ENCODE peak calls at places on chromosome 22, in six cellular contexts. I, K, D, N, A and R are unnamed samples.

GRCh38 chr22:29689872-29690213 is 30.0 kb upstream of the CABP7 start:
- DNase-seq in K (no peak), I (peak; percentile 53), D (no peak), N (no peak), A (peak; percentile 69), R (peak; percentile 73)

GRCh38 chr22:39421691-39422090 is 22.1 kb downstream of the TAB1 start:
- DNase-seq in D (no peak), A (no peak), I (no peak), N (no peak), K (no peak), R (no peak)

GRCh38 chr22:43308451-43309235 is 34.5 kb downstream of the SCUBE1 start:
- DNase-seq in I (no peak), A (no peak), D (no peak), K (no peak), N (no peak), R (no peak)

GRCh38 chr22:46846154-46846831 is 83.8 kb downstream of the TBC1D22A start:
- DNase-seq in I (no peak), N (no peak), D (no peak), K (no peak), A (no peak), R (no peak)

GRCh38 chr22:48649031-48649430 is 1178.6 kb downstream of the BRD1 start:
- DNase-seq in A (no peak), D (no peak), N (no peak), K (no peak), I (no peak), R (no peak)

GRCh38 chr22:21816787-21817496 is 50.5 kb downstream of the MAPK1 start:
- DNase-seq in D (no peak), I (no peak), N (no peak), A (no peak), K (no peak), R (peak; percentile 53)

GRCh38 chr22:29224121-29224858 is 18.6 kb downstream of the EMID1 start:
- DNase-seq in I (peak; percentile 52), A (no peak), K (no peak), D (no peak), N (no peak), R (no peak)

GRCh38 chr22:31556627-31557203 is 60.4 kb downstream of the SFI1 start:
- DNase-seq in I (no peak), D (no peak), A (no peak), K (no peak), N (no peak), R (no peak)

GRCh38 chr22:35140879-35141745 is 75.2 kb downstream of the ISX start:
- DNase-seq in D (no peak), K (no peak), I (no peak), A (peak; percentile 46), N (no peak), R (no peak)

GRCh38 chr22:29580200-29580810 is 608 bp downstream of the NIPSNAP1 start:
- DNase-seq in D (no peak), K (no peak), A (no peak), I (no peak), N (no peak), R (peak; percentile 35)

GRCh38 chr22:35914665-35915476 is 113.8 kb downstream of the RBFOX2 start:
- DNase-seq in D (peak; percentile 61), A (peak; percentile 85), I (peak; percentile 43), N (no peak), K (no peak), R (peak; percentile 81)

GRCh38 chr22:41401781-41402648 is 20.3 kb downstream of the TEF start:
- DNase-seq in N (no peak), D (no peak), K (no peak), A (peak; percentile 91), I (peak; percentile 60), R (peak; percentile 93)
- TF ChIP-seq POLR2A in N (no peak), D (no peak), K (no peak), A (no peak), I (no peak), R (no peak)

GRCh38 chr22:37167176-37167980 is 17.7 kb upstream of the IL2RB start:
- DNase-seq in A (no peak), N (no peak), D (no peak), I (no peak), K (no peak), R (no peak)
- H3K4me3 ChIP-seq in A (no peak overlapping the region), N (peak overlapping the region; percentile 32), D (no peak overlapping the region), I (no peak overlapping the region), K (no peak overlapping the region), R (no peak overlapping the region)

DNA sequence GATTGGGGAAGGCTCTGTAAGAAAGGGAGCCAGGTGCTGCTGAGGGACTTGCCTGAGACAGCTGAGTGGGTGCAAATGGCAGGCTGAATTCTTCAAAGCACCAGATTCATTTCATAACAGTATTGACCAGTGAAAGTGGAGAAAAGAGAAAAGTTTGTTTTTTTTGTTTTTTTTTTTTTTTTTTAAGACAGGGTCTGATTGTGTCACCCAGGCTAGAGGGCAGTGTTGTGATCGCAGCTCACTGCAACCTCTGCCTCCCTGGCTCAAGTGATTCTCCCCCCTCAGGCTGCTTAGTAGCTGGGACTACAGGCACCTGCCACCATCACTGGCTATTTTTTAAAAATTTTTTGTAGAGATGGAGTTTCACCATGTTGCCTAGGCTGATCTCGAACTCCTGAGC is 494.0 kb downstream of the MIAT start:
- DNase-seq in N (no peak), I (no peak), A (no peak), D (no peak), K (no peak), R (no peak)
- TF ChIP-seq CTCF in N (no peak), I (no peak), A (no peak), D (no peak), K (no peak), R (no peak)

GRCh38 chr22:41446057-41446501 is 522 bp downstream of the TOB2 start:
- DNase-seq in I (peak; percentile 44), A (peak; percentile 41), N (no peak), K (no peak), D (no peak), R (peak; percentile 44)

GRCh38 chr22:41445171-41446056 is 1.2 kb downstream of the TOB2 start:
- DNase-seq in N (no peak), K (no peak), I (peak; percentile 43), D (no peak), A (peak; percentile 32), R (no peak)

GRCh38 chr22:41442240-41442792 is 4.3 kb downstream of the TOB2 start:
- DNase-seq in N (no peak), A (no peak), I (no peak), D (no peak), K (no peak), R (no peak)

GRCh38 chr22:41446639-41447434 is at the start of gene TOB2:
- DNase-seq in K (peak; percentile 96), A (peak; percentile 97), N (peak; percentile 98), D (peak; percentile 93), I (peak; percentile 95), R (peak; percentile 96)

GRCh38 chr22:41444360-41445170 is 2.0 kb downstream of the TOB2 start:
- DNase-seq in D (peak; percentile 92), K (peak; percentile 99), I (peak; percentile 93), N (peak; percentile 98), A (peak; percentile 97), R (peak; percentile 89)
- TF ChIP-seq POLR2A in D (no peak), K (no peak), I (peak; percentile 83), N (no peak), A (peak; percentile 56), R (no peak)

DNA sequence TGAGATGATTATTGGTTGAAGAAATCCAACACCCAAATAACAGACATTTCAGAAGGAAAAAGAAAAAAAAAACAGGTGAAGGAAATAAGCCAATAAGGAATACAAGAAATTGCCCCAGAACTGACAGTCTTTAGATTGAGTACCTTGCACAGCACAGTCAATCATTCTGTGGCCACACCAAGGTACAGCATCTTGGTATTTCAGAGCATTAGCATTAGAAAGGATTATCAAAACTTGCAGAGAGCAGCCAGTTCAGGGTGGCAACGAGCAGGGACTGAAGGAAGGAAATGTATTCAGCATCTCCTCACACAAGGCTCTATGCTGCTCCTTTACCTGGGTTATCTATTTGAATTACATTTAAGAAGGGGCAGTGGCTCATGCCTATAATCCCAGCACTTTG is 2.1 kb downstream of the ADA2 start:
- DNase-seq in K (no peak), A (no peak), D (no peak), N (no peak), I (no peak), R (no peak)
- H3K4me3 ChIP-seq in K (no peak overlapping the region), A (no peak overlapping the region), D (no peak overlapping the region), N (no peak overlapping the region), I (no peak overlapping the region), R (no peak overlapping the region)